ENCODE peak calls at places on chromosome 9, in nine cellular contexts. U is CD8-positive, alpha-beta T cell; M is coronary artery; J is left ventricle myocardium inferior; E is spleen; V is neural progenitor cell; W is Caco-2; B is AG04449; A is fibroblast of mammary gland. P is an unnamed sample.

GRCh38 chr9:124352616-124353015 is 62.6 kb downstream of the PSMB7 start:
- DNase-seq in U (no peak), M (peak), J (no peak), E (peak), V (no peak), W (no peak), B (no peak), A (no peak), P (no peak)

GRCh38 chr9:100170085-100170484 is 71.0 kb downstream of the INVS start:
- DNase-seq in U (no peak), M (no peak), J (no peak), E (no peak), V (no peak), W (no peak), B (no peak), A (peak), P (no peak)

GRCh38 chr9:129227843-129228189 is 49.8 kb upstream of the IER5L start:
- DNase-seq in U (no peak), M (no peak), J (no peak), E (peak), V (no peak), W (no peak), B (no peak), A (no peak), P (no peak)

GRCh38 chr9:37925786-37926736 is 22.1 kb upstream of the SLC25A51 start:
- DNase-seq in U (no peak), M (no peak), J (no peak), E (peak), V (no peak), W (no peak), B (no peak), A (peak), P (no peak)

GRCh38 chr9:3346549-3346948 is 179.3 kb downstream of the RFX3 start:
- DNase-seq in U (no peak), M (no peak), J (no peak), E (no peak), V (no peak), W (no peak), B (no peak), A (no peak), P (no peak)

GRCh38 chr9:12916037-12916436 is 141.2 kb downstream of the LURAP1L start:
- DNase-seq in U (no peak), M (no peak), J (no peak), E (no peak), V (peak), W (no peak), B (no peak), A (peak), P (peak)

GRCh38 chr9:130331573-130331972 is 66.0 kb downstream of the HMCN2 start:
- DNase-seq in U (no peak), M (no peak), J (peak), E (no peak), V (peak), W (peak), B (no peak), A (peak), P (peak)

GRCh38 chr9:87510251-87510683 is 12.6 kb downstream of the DAPK1 start:
- DNase-seq in U (no peak), M (no peak), J (no peak), E (no peak), V (no peak), W (no peak), B (no peak), A (no peak), P (no peak)

GRCh38 chr9:130029591-130029990 is 13.4 kb downstream of the FNBP1 start:
- DNase-seq in U (no peak), M (peak), J (no peak), E (no peak), V (no peak), W (no peak), B (no peak), A (no peak), P (no peak)

DNA sequence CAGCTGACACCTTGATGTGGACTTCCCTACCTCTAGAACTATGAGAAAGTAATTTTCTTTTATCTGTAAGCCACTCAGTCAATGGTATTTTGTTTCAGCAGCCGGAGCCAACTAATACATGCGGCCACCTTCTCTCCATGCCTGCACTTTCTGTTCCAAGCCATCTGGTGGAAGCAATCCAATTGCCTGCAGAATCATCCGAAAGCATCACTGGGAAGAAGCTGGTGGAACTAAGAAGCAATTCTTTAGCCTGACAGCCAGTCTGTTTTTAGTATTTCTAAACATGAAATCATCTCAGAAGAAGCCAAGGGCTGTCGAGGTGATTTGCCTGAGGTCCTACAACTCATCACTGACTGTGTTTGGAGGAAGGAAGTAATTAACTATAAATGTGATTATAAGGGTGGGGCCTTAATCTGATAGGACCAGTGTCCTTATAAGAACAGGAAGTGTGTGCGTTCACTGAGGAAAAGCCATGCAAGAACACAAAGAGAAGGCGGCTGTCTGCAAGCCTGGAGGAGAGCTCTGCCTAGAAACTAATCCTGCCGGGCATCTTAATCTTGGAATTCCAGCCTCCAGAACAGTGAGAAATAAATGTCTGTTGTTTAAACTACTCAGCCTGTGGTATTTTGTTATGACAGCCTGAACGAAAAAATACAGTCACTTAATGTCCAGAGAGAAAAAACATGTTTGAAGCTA is 49.1 kb downstream of the NXNL2 start:
- DNase-seq in U (no peak), M (no peak), J (no peak), E (no peak), V (peak), W (no peak), B (peak), A (peak), P (peak)
- H3K4me3 ChIP-seq in U (no peak), M (no peak), J (no peak), E (no peak), V (no peak), W (no peak), B (peak), A (no peak), P (no peak)

DNA sequence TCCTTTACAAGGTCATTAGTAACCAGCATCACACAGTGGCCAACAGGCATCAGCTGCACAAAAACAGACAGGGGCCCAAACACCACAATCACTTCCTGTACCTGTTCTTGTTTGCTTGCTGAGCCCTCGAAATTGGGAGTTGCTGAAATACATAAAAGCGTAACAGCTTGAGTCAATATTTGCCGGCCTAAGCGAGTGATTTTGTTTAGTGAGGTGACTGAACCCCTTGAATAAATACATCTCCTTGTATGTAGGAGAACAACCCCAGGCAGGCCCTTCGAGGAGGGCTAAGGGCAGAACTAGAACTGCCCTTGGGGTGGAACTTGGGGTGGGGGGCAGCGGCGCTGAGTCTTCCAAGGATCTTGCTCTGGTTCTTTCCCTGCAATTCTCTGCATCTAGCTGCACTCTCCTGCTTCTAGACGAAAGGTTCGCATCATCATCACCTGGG is 502.5 kb downstream of the RASEF start:
- DNase-seq in U (no peak), M (no peak), J (no peak), E (no peak), V (no peak), W (peak), B (no peak), A (no peak), P (no peak)
- TF ChIP-seq CTCF in U (no peak), M (no peak), J (no peak), E (no peak), V (no peak), W (no peak), B (no peak), A (no peak), P (no peak)

DNA sequence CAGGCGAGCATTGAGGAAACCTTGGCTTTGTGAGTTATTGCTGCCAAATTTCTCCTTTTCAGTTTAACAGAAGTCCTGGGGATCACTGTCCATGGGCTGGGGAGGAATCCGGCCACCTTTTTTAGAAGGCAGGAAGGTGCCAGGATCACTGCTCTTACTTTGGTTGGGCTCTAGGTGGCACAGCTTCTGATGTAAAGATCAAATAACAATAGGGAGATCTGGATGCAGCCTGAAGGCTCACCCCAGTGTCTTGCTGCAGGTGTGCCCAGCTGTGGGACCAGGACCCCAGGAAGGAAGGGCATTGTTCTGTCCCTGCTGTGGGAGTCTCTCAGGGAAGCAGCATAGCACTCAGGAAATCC is 69.5 kb downstream of the DAB2IP start:
- DNase-seq in U (no peak), M (no peak), J (no peak), E (no peak), V (no peak), W (no peak), B (no peak), A (no peak), P (no peak)
- H3K4me3 ChIP-seq in U (no peak), M (no peak), J (peak), E (no peak), V (no peak), W (no peak), B (no peak), A (no peak), P (no peak)

GRCh38 chr9:106862115-106862945 is 636 bp upstream of the ZNF462 start:
- DNase-seq in U (no peak), M (peak), J (no peak), E (no peak), V (peak), W (peak), B (no peak), A (no peak), P (peak)
- TF ChIP-seq CTCF in U (no peak), M (no peak), J (peak), E (no peak), V (peak), W (peak), B (peak), A (peak), P (peak)